ENCODE peak calls at places on chromosomes 13 and 19, in six cellular contexts. R, W, Z, F, Q and V are unnamed samples.

GRCh38 chr19:34335914-34336313 is 29.1 kb upstream of the GPI start:
- DNase-seq in F (peak), W (no peak), Z (no peak), Q (no peak), R (no peak), V (no peak)

GRCh38 chr13:111915104-111915551 is 151.8 kb upstream of the SOX1 start:
- DNase-seq in Q (peak), Z (peak), W (no peak), R (no peak), F (no peak), V (no peak)

GRCh38 chr19:13441810-13442512 is 64.3 kb downstream of the CACNA1A start:
- DNase-seq in Q (peak), W (peak), F (peak), R (no peak), Z (peak), V (peak)

GRCh38 chr19:1027953-1028902 is 1.8 kb downstream of the CNN2 start:
- DNase-seq in R (no peak), F (peak), Q (peak), W (peak), Z (peak), V (peak)

GRCh38 chr13:43785681-43786471 is 896 bp downstream of the ENOX1 start:
- DNase-seq in F (no peak), R (no peak), W (no peak), Q (peak), Z (peak), V (peak)

GRCh38 chr19:37983916-37984315 is 76.9 kb downstream of the SIPA1L3 start:
- DNase-seq in R (no peak), Q (no peak), Z (no peak), W (no peak), F (no peak), V (no peak)

GRCh38 chr19:43726736-43727592 is 11.1 kb downstream of the IRGC start:
- DNase-seq in W (no peak), Q (no peak), Z (no peak), R (peak), F (no peak), V (no peak)

GRCh38 chr13:111621164-111621563 is 300.7 kb downstream of the TEX29 start:
- DNase-seq in W (no peak), F (no peak), Q (no peak), R (no peak), Z (no peak), V (no peak)

GRCh38 chr13:77896536-77896935 is 22.1 kb downstream of the EDNRB start:
- DNase-seq in F (no peak), R (no peak), Q (no peak), Z (no peak), W (no peak), V (no peak)

GRCh38 chr13:30142502-30143211 is 164.7 kb downstream of the KATNAL1 start:
- DNase-seq in Q (no peak), R (no peak), Z (no peak), F (peak), W (no peak), V (peak)

GRCh38 chr19:2242092-2242537 is 5.5 kb downstream of the SF3A2 start:
- DNase-seq in F (peak), R (no peak), Q (no peak), W (no peak), Z (no peak), V (no peak)

GRCh38 chr13:79108914-79109643 is 297.0 kb downstream of the RBM26 start:
- DNase-seq in Z (no peak), W (no peak), F (no peak), R (peak), Q (no peak), V (no peak)

GRCh38 chr13:20536992-20537391 is 11.3 kb upstream of the CRYL1 start:
- DNase-seq in R (no peak), Q (no peak), Z (no peak), W (no peak), F (no peak), V (no peak)

GRCh38 chr19:2455481-2456300 is 1.1 kb downstream of the LMNB2 start:
- DNase-seq in R (no peak), Z (peak), F (no peak), W (peak), Q (no peak), V (no peak)

GRCh38 chr19:18777725-18778389 is 13.2 kb downstream of the COMP start:
- DNase-seq in R (no peak), W (no peak), Z (no peak), F (no peak), Q (no peak), V (no peak)

GRCh38 chr13:49759503-49759902 is 33.0 kb downstream of the KPNA3 start:
- DNase-seq in R (no peak), Z (no peak), W (no peak), F (no peak), Q (no peak), V (no peak)

GRCh38 chr19:58395220-58395978 is at the start of gene RNF225:
- DNase-seq in Q (peak), R (no peak), Z (peak), F (no peak), W (peak), V (peak)

GRCh38 chr19:39140195-39140516 is 14.6 kb downstream of the PAK4 start:
- DNase-seq in F (no peak), Z (no peak), W (no peak), R (no peak), Q (no peak), V (no peak)

GRCh38 chr13:111886217-111886945 is 180.6 kb upstream of the SOX1 start:
- DNase-seq in W (no peak), R (no peak), Q (peak), F (no peak), Z (no peak), V (no peak)

GRCh38 chr13:24622481-24622880 is 57.7 kb upstream of the ATP12A start:
- DNase-seq in Z (no peak), R (no peak), F (no peak), W (no peak), Q (no peak), V (no peak)

GRCh38 chr13:25447396-25447795 is 75.6 kb downstream of the ATP8A2 start:
- DNase-seq in F (no peak), R (no peak), W (no peak), Q (no peak), Z (no peak), V (no peak)

GRCh38 chr13:97224544-97225324 is 2.6 kb downstream of the MBNL2 start:
- DNase-seq in Z (no peak), W (no peak), R (no peak), F (peak), Q (no peak), V (peak)

GRCh38 chr13:81493144-81493543 is 1152.2 kb upstream of the SPRY2 start:
- DNase-seq in F (peak), R (peak), Q (no peak), W (no peak), Z (no peak), V (no peak)

GRCh38 chr13:43374621-43375020 is 351.2 kb downstream of the DNAJC15 start:
- DNase-seq in Q (no peak), Z (no peak), F (no peak), W (no peak), R (no peak), V (no peak)

GRCh38 chr13:28503182-28503980 is 8.5 kb upstream of the FLT1 start:
- DNase-seq in F (no peak), Z (no peak), R (no peak), W (no peak), Q (no peak), V (peak)

GRCh38 chr13:114108894-114109293 is 23.5 kb downstream of the RASA3 start:
- DNase-seq in F (no peak), Q (no peak), R (no peak), W (no peak), Z (peak), V (no peak)

GRCh38 chr13:74819549-74819948 is 662.4 kb downstream of the TBC1D4 start:
- DNase-seq in Q (no peak), W (no peak), Z (no peak), R (no peak), F (no peak), V (no peak)

GRCh38 chr13:113855931-113856715 is 7.8 kb downstream of the GAS6 start:
- DNase-seq in W (no peak), R (no peak), F (no peak), Q (peak), Z (no peak), V (no peak)

GRCh38 chr13:105552078-105552477 is 983.4 kb downstream of the EFNB2 start:
- DNase-seq in F (no peak), Q (no peak), R (no peak), W (no peak), Z (no peak), V (no peak)
- TF ChIP-seq CREB1 in F (peak), Q (no peak), R (no peak), W (no peak), Z (no peak), V (no peak)

DNA sequence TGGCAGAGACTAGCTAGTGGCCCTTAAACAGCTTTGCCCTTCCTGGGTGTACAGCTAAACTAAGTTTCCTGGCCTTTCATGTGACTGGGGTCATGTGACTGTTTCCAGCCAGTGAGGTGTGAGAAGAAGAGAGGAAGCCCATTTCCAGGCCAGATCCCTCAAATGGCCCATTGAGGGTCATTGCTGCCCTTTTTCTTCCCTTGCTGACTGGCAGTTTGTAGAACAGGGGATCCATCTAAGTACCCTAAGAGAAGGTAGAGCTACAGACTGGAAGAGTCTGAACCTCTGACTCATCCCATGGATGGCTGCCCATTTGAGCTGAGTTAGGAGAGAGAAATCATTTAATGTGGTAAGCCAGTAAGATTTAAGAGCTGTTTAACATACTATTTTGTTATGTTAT is 2.8 kb downstream of the SWSAP1 start:
- DNase-seq in Q (no peak), Z (no peak), R (no peak), W (peak), F (no peak), V (peak)
- TF ChIP-seq CREB1 in Q (no peak), Z (no peak), R (no peak), W (no peak), F (no peak), V (no peak)

DNA sequence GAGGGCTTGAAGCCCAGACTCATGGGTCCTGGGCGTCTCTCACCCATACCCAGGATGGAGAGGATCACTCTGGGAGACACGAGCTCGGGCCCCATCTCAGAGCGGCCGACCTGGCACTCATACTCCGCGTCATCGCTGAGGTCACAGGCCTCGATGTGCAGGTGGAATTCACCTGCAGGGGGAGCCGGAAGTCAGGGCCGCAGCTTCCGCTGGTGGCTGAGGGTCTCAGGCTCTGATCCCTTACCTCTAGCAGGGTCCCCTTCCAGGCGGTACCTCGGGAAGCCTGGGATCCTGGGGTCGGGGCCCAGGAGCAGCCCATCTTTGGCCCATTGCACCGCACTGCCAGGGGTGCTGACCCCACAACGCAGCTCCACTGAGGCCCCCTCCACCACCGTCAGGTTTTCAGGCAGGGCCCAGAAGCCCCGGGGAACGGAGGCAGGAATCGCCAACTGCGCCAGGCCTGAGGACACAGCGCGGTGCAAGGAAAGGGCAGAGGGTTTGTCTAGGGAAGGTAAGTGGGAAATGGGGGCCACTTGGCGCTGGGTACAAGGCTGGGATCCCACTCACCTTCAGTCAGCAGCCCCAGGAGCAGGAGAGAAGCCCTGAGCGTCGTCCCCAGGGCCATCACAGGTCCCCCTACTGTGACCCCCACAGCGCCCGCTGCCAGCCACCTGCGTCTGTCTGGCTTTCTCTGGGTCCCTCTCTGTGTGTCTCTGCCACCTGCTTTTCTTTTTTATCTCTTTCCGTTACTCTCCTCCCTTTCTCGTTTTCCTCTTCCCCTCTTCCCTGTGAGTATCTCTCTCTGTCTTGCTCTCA is 883 bp downstream of the NPHS1 start:
- DNase-seq in Q (peak), R (no peak), F (no peak), W (no peak), Z (peak), V (peak)
- TF ChIP-seq CREB1 in Q (peak), R (no peak), F (peak), W (no peak), Z (no peak), V (peak)

DNA sequence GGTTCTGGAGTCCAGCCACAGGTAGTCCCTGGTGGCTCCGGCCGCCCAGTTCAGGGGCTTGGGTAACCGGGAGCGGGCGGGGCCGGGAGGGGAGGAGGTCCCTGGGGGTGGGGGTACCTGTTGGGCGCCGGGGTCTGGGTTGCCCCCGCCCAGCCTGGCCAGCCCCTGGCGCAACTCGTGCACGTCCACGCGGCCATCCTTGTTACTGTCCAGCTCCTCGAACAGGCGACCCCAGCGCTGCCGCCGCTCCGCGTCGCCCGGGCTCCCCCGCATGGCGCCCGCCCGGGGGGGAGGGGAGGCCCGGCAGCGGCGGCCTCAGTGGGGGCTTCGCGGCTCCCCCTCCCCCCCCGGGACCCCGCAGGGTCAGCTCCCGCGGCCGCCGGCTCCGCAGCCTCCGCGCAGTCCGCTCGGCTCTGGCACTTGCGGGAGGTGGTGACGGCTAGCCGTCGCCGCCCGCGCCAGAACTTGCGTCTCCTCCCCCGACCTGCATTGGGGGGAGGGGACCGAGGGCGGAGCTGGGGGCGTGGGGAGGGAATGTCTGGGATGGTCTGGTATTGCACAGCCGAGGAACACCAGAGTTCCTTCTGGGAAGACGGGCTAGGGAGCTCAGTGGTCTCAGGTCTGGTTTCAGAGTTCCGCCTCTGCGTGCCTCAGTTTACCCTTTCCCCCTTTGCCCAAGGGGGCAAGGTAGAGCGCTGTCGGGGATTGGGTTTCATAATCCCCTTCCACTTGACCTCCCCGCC is at the start of gene SLC25A23:
- DNase-seq in W (peak), Z (peak), Q (peak), F (peak), R (peak), V (peak)
- TF ChIP-seq CREB1 in W (no peak), Z (no peak), Q (peak), F (no peak), R (no peak), V (peak)

DNA sequence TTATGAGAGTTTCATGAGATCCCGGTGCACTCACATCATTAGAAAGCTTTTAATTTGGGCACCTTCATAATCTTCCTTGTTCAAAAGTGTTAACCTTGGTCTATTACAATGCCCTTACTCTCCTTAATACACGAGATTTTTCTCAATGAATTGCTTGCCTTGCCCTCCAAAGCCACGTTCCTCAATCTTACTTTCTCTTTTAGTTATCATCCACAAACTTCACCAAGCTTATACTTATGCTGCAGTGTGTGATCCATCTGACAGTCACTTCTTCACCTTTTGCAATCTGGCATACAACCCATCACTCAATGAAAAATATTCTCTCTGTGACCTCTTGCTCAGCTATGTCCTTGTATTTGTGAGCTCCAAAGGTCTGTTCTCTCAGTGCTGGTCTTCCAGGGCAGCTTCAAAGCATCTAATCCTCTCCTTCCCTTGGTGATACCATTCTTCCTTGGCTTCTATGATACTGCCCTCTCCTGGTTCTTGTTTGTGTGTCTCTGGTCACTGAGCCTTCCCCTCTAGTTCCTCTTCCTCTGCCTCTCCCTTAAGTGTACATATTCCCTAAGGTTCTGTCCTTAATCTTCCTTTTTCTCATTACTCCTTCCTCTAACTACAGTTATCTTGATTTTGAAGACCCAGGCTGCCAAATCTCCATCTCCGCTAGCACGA is 202.2 kb upstream of the STARD13 start:
- DNase-seq in F (peak), Z (no peak), Q (no peak), R (peak), W (no peak), V (peak)
- TF ChIP-seq CREB1 in F (no peak), Z (no peak), Q (no peak), R (no peak), W (no peak), V (no peak)

DNA sequence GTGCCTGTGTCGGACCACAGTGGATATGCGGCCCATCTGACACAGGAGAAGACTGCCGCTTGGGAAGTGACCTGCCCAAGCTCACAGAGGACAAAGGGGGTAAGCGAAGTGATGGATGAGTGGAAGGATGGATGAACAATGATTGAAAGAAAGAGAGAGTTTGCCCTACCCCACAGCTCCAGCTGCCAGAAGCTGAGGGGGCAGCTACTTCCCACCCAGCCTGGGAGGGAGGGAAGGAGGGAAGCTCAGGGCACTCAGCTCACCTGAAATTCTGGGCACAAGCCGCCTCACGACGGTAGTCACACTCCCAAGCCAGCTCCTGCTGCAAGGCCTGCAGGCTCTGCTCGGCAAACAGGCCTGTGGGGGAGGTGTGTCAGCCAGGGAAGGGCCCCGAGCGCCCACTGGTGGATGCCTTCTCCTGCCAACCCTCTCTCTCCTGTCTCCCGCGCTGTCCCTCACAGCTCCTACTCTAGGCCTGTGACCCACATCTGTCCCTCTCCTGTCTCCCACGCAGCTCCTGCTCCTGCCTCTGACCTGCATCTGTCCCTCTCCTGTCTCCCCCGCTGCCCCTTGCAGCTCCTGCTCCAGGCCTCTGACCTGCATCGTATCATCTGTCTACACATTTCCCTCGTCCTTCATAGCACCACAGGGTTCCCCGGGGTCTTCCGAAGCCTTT is 12.0 kb upstream of the NUMBL start:
- DNase-seq in Z (peak), R (no peak), W (peak), F (peak), Q (peak), V (peak)
- TF ChIP-seq CREB1 in Z (no peak), R (no peak), W (peak), F (no peak), Q (no peak), V (no peak)

GRCh38 chr13:71864094-71864980 is 2.7 kb downstream of the DACH1 start:
- DNase-seq in W (no peak), R (no peak), Z (peak), F (no peak), Q (peak), V (peak)
- TF ChIP-seq CREB1 in W (no peak), R (no peak), Z (no peak), F (no peak), Q (no peak), V (no peak)